ENCODE peak calls at places on chromosomes 4 and X, in six cellular contexts. One of them, this sample, is unnamed.

GRCh38 chr4:86627736-86628135 is 33.6 kb downstream of the PTPN13 start:
- DNase-seq in brain microvascular endothelial cell: no peak
- DNase-seq in left lung: no peak
- DNase-seq in stimulated activated CD4-positive, alpha-beta T cell treated with anti-CD3 and anti-CD28 coated beads, Interleukin-1b, Interleukin-23, amount 100 ng/mL, for 1 hour: no peak
- DNase-seq in T1000: no peak
- DNase-seq in left cardiac atrium: no peak
- DNase-seq in this sample: no peak

GRCh38 chrX:8244301-8244700 is 73.2 kb upstream of the VCX2 start:
- DNase-seq in stimulated activated CD4-positive, alpha-beta T cell treated with anti-CD3 and anti-CD28 coated beads, Interleukin-1b, Interleukin-23, amount 100 ng/mL, for 1 hour: no peak
- DNase-seq in left lung: no peak
- DNase-seq in brain microvascular endothelial cell: no peak
- DNase-seq in left cardiac atrium: no peak
- DNase-seq in T1000: no peak
- DNase-seq in this sample: no peak

GRCh38 chrX:74420194-74421035 is 878 bp upstream of the SLC16A2 start:
- DNase-seq in left cardiac atrium: peak; percentile 78
- DNase-seq in left lung: peak; percentile 79
- DNase-seq in brain microvascular endothelial cell: peak; percentile 11
- DNase-seq in stimulated activated CD4-positive, alpha-beta T cell treated with anti-CD3 and anti-CD28 coated beads, Interleukin-1b, Interleukin-23, amount 100 ng/mL, for 1 hour: no peak
- DNase-seq in T1000: peak; percentile 33
- DNase-seq in this sample: peak; percentile 11

GRCh38 chrX:98448524-98448923 is 1564.8 kb downstream of the RPA4 start:
- DNase-seq in T1000: no peak
- DNase-seq in brain microvascular endothelial cell: no peak
- DNase-seq in left lung: no peak
- DNase-seq in stimulated activated CD4-positive, alpha-beta T cell treated with anti-CD3 and anti-CD28 coated beads, Interleukin-1b, Interleukin-23, amount 100 ng/mL, for 1 hour: no peak
- DNase-seq in left cardiac atrium: no peak
- DNase-seq in this sample: no peak

GRCh38 chrX:30005821-30006220 is 209.5 kb upstream of the MAGEB2 start:
- DNase-seq in left lung: no peak
- DNase-seq in stimulated activated CD4-positive, alpha-beta T cell treated with anti-CD3 and anti-CD28 coated beads, Interleukin-1b, Interleukin-23, amount 100 ng/mL, for 1 hour: no peak
- DNase-seq in brain microvascular endothelial cell: no peak
- DNase-seq in T1000: no peak
- DNase-seq in left cardiac atrium: no peak
- DNase-seq in this sample: no peak

GRCh38 chr4:98641393-98641792 is 17.0 kb downstream of the TSPAN5 start:
- DNase-seq in T1000: no peak
- DNase-seq in brain microvascular endothelial cell: no peak
- DNase-seq in left cardiac atrium: no peak
- DNase-seq in left lung: no peak
- DNase-seq in stimulated activated CD4-positive, alpha-beta T cell treated with anti-CD3 and anti-CD28 coated beads, Interleukin-1b, Interleukin-23, amount 100 ng/mL, for 1 hour: no peak
- DNase-seq in this sample: no peak

GRCh38 chr4:76783836-76784235 is 114.1 kb downstream of the SOWAHB start:
- DNase-seq in left cardiac atrium: no peak
- DNase-seq in left lung: no peak
- DNase-seq in brain microvascular endothelial cell: peak; percentile 38
- DNase-seq in T1000: no peak
- DNase-seq in stimulated activated CD4-positive, alpha-beta T cell treated with anti-CD3 and anti-CD28 coated beads, Interleukin-1b, Interleukin-23, amount 100 ng/mL, for 1 hour: no peak
- DNase-seq in this sample: no peak

GRCh38 chr4:75848891-75849290 is 53.4 kb downstream of the PPEF2 start:
- DNase-seq in stimulated activated CD4-positive, alpha-beta T cell treated with anti-CD3 and anti-CD28 coated beads, Interleukin-1b, Interleukin-23, amount 100 ng/mL, for 1 hour: no peak
- DNase-seq in left lung: no peak
- DNase-seq in brain microvascular endothelial cell: peak; percentile 58
- DNase-seq in T1000: no peak
- DNase-seq in left cardiac atrium: no peak
- DNase-seq in this sample: no peak

GRCh38 chrX:42930951-42931350 is 153.0 kb upstream of the PPP1R2C start:
- DNase-seq in stimulated activated CD4-positive, alpha-beta T cell treated with anti-CD3 and anti-CD28 coated beads, Interleukin-1b, Interleukin-23, amount 100 ng/mL, for 1 hour: no peak
- DNase-seq in brain microvascular endothelial cell: no peak
- DNase-seq in left cardiac atrium: no peak
- DNase-seq in left lung: no peak
- DNase-seq in T1000: no peak
- DNase-seq in this sample: peak; percentile 22

GRCh38 chrX:120308959-120309872 is 2.0 kb downstream of the TMEM255A start:
- DNase-seq in left cardiac atrium: peak; percentile 45
- DNase-seq in brain microvascular endothelial cell: peak; percentile 43
- DNase-seq in stimulated activated CD4-positive, alpha-beta T cell treated with anti-CD3 and anti-CD28 coated beads, Interleukin-1b, Interleukin-23, amount 100 ng/mL, for 1 hour: peak; percentile 8
- DNase-seq in left lung: peak; percentile 82
- DNase-seq in T1000: no peak
- DNase-seq in this sample: peak; percentile 32

GRCh38 chrX:140526138-140526537 is 21.3 kb upstream of the SOX3 start:
- DNase-seq in stimulated activated CD4-positive, alpha-beta T cell treated with anti-CD3 and anti-CD28 coated beads, Interleukin-1b, Interleukin-23, amount 100 ng/mL, for 1 hour: no peak
- DNase-seq in T1000: no peak
- DNase-seq in brain microvascular endothelial cell: no peak
- DNase-seq in left lung: no peak
- DNase-seq in left cardiac atrium: no peak
- DNase-seq in this sample: no peak

GRCh38 chr4:8228319-8229250 is 29.5 kb downstream of the SH3TC1 start:
- DNase-seq in stimulated activated CD4-positive, alpha-beta T cell treated with anti-CD3 and anti-CD28 coated beads, Interleukin-1b, Interleukin-23, amount 100 ng/mL, for 1 hour: peak; percentile 22
- DNase-seq in T1000: no peak
- DNase-seq in left cardiac atrium: peak; percentile 77
- DNase-seq in left lung: peak; percentile 89
- DNase-seq in brain microvascular endothelial cell: peak; percentile 61
- DNase-seq in this sample: no peak

GRCh38 chr4:182478475-182478874 is 235.3 kb downstream of the TENM3 start:
- DNase-seq in brain microvascular endothelial cell: peak; percentile 6
- DNase-seq in left cardiac atrium: no peak
- DNase-seq in stimulated activated CD4-positive, alpha-beta T cell treated with anti-CD3 and anti-CD28 coated beads, Interleukin-1b, Interleukin-23, amount 100 ng/mL, for 1 hour: no peak
- DNase-seq in left lung: no peak
- DNase-seq in T1000: no peak
- DNase-seq in this sample: peak; percentile 50

GRCh38 chr4:125313497-125313896 is 1.3 kb upstream of the FAT4 start:
- DNase-seq in left lung: no peak
- DNase-seq in T1000: peak; percentile 7
- DNase-seq in left cardiac atrium: no peak
- DNase-seq in stimulated activated CD4-positive, alpha-beta T cell treated with anti-CD3 and anti-CD28 coated beads, Interleukin-1b, Interleukin-23, amount 100 ng/mL, for 1 hour: no peak
- DNase-seq in brain microvascular endothelial cell: peak; percentile 90
- DNase-seq in this sample: peak; percentile 93

GRCh38 chr4:29853843-29854242 is 866.3 kb upstream of the PCDH7 start:
- DNase-seq in left lung: no peak
- DNase-seq in left cardiac atrium: no peak
- DNase-seq in stimulated activated CD4-positive, alpha-beta T cell treated with anti-CD3 and anti-CD28 coated beads, Interleukin-1b, Interleukin-23, amount 100 ng/mL, for 1 hour: no peak
- DNase-seq in T1000: no peak
- DNase-seq in brain microvascular endothelial cell: no peak
- DNase-seq in this sample: no peak

GRCh38 chr4:184100297-184100885 is 117.3 kb downstream of the ENPP6 start:
- DNase-seq in brain microvascular endothelial cell: peak; percentile 5
- DNase-seq in left lung: peak; percentile 92
- DNase-seq in left cardiac atrium: peak; percentile 37
- DNase-seq in T1000: no peak
- DNase-seq in stimulated activated CD4-positive, alpha-beta T cell treated with anti-CD3 and anti-CD28 coated beads, Interleukin-1b, Interleukin-23, amount 100 ng/mL, for 1 hour: no peak
- DNase-seq in this sample: no peak

GRCh38 chr4:175385797-175386196 is 426.3 kb downstream of the GPM6A start:
- DNase-seq in T1000: no peak
- DNase-seq in stimulated activated CD4-positive, alpha-beta T cell treated with anti-CD3 and anti-CD28 coated beads, Interleukin-1b, Interleukin-23, amount 100 ng/mL, for 1 hour: no peak
- DNase-seq in brain microvascular endothelial cell: no peak
- DNase-seq in left lung: no peak
- DNase-seq in left cardiac atrium: no peak
- DNase-seq in this sample: no peak

GRCh38 chr4:61923179-61923578 is 723.1 kb downstream of the ADGRL3 start:
- DNase-seq in stimulated activated CD4-positive, alpha-beta T cell treated with anti-CD3 and anti-CD28 coated beads, Interleukin-1b, Interleukin-23, amount 100 ng/mL, for 1 hour: no peak
- DNase-seq in brain microvascular endothelial cell: no peak
- DNase-seq in T1000: no peak
- DNase-seq in left cardiac atrium: no peak
- DNase-seq in left lung: no peak
- DNase-seq in this sample: no peak

GRCh38 chr4:51836531-51836930 is 6.4 kb upstream of the DCUN1D4 start:
- DNase-seq in stimulated activated CD4-positive, alpha-beta T cell treated with anti-CD3 and anti-CD28 coated beads, Interleukin-1b, Interleukin-23, amount 100 ng/mL, for 1 hour: no peak
- DNase-seq in brain microvascular endothelial cell: no peak
- DNase-seq in left lung: no peak
- DNase-seq in left cardiac atrium: no peak
- DNase-seq in T1000: no peak
- DNase-seq in this sample: no peak

GRCh38 chr4:6598127-6598526 is 23.1 kb downstream of the MAN2B2 start:
- DNase-seq in stimulated activated CD4-positive, alpha-beta T cell treated with anti-CD3 and anti-CD28 coated beads, Interleukin-1b, Interleukin-23, amount 100 ng/mL, for 1 hour: no peak
- DNase-seq in left cardiac atrium: no peak
- DNase-seq in T1000: no peak
- DNase-seq in left lung: peak; percentile 39
- DNase-seq in brain microvascular endothelial cell: no peak
- DNase-seq in this sample: no peak

GRCh38 chr4:67035986-67036385 is 509.3 kb downstream of the CENPC start:
- DNase-seq in stimulated activated CD4-positive, alpha-beta T cell treated with anti-CD3 and anti-CD28 coated beads, Interleukin-1b, Interleukin-23, amount 100 ng/mL, for 1 hour: no peak
- DNase-seq in left lung: no peak
- DNase-seq in T1000: no peak
- DNase-seq in left cardiac atrium: no peak
- DNase-seq in brain microvascular endothelial cell: peak; percentile 65
- DNase-seq in this sample: no peak

This sample was measured in kidney glomerular epithelial cell.